ENCODE peak calls at places on chromosomes 5 and 9, in seven cellular contexts. P, S, V, Q, C, K and B are unnamed samples.

GRCh38 chr9:117927354-117927753 is 223.2 kb downstream of the TLR4 start:
- DNase-seq in P (no peak), S (peak; percentile 46), V (no peak), Q (no peak), C (no peak), K (no peak), B (no peak)

GRCh38 chr9:16293610-16294009 is 576.9 kb downstream of the BNC2 start:
- DNase-seq in P (no peak), S (no peak), V (no peak), Q (no peak), C (no peak), K (no peak), B (no peak)

GRCh38 chr9:70297141-70297540 is 38.4 kb downstream of the SMC5 start:
- DNase-seq in P (no peak), S (no peak), V (no peak), Q (no peak), C (no peak), K (no peak), B (no peak)

GRCh38 chr5:33118761-33119415 is 321.9 kb upstream of the TARS1 start:
- DNase-seq in P (no peak), S (no peak), V (no peak), Q (no peak), C (no peak), K (no peak), B (no peak)

GRCh38 chr9:5630038-5630507 is 1.2 kb downstream of the RIC1 start:
- DNase-seq in P (peak; percentile 25), S (no peak), V (no peak), Q (peak; percentile 38), C (no peak), K (no peak), B (no peak)

GRCh38 chr5:43648499-43649124 is 45.6 kb downstream of the NNT start:
- DNase-seq in P (no peak), S (no peak), V (no peak), Q (no peak), C (no peak), K (no peak), B (no peak)

GRCh38 chr5:1734908-1735289 is 64.7 kb downstream of the MRPL36 start:
- DNase-seq in P (no peak), S (peak; percentile 43), V (no peak), Q (no peak), C (no peak), K (no peak), B (no peak)

GRCh38 chr5:80620206-80620605 is 34.2 kb upstream of the MSH3 start:
- DNase-seq in P (no peak), S (no peak), V (no peak), Q (no peak), C (no peak), K (no peak), B (no peak)

GRCh38 chr5:102955463-102955862 is 164.5 kb downstream of the GIN1 start:
- DNase-seq in P (no peak), S (no peak), V (no peak), Q (no peak), C (no peak), K (no peak), B (no peak)

GRCh38 chr5:176735383-176736265 is 74.7 kb upstream of the UNC5A start:
- DNase-seq in P (no peak), S (no peak), V (peak; percentile 42), Q (no peak), C (peak; percentile 33), K (no peak), B (no peak)

GRCh38 chr5:41433552-41434181 is 76.7 kb downstream of the PLCXD3 start:
- DNase-seq in P (no peak), S (peak; percentile 47), V (no peak), Q (peak; percentile 3), C (no peak), K (no peak), B (no peak)

GRCh38 chr5:114924784-114925183 is 244.9 kb downstream of the TRIM36 start:
- DNase-seq in P (no peak), S (no peak), V (no peak), Q (no peak), C (no peak), K (no peak), B (no peak)

GRCh38 chr5:170848033-170848432 is 13.8 kb upstream of the RANBP17 start:
- DNase-seq in P (no peak), S (no peak), V (no peak), Q (no peak), C (no peak), K (no peak), B (no peak)

GRCh38 chr5:178227138-178227659 is 5.4 kb downstream of the PHYKPL start:
- DNase-seq in P (no peak), S (no peak), V (no peak), Q (no peak), C (no peak), K (no peak), B (no peak)

GRCh38 chr5:54644226-54644625 is 126.7 kb downstream of the SNX18 start:
- DNase-seq in P (no peak), S (no peak), V (no peak), Q (no peak), C (no peak), K (no peak), B (no peak)

GRCh38 chr5:150122158-150122510 is 33.5 kb downstream of the PDGFRB start:
- DNase-seq in P (peak; percentile 71), S (peak; percentile 67), V (no peak), Q (peak; percentile 80), C (no peak), K (no peak), B (peak; percentile 55)

GRCh38 chr5:177526791-177527190 is 10.0 kb upstream of the DDX41 start:
- DNase-seq in P (no peak), S (no peak), V (peak; percentile 13), Q (no peak), C (peak; percentile 20), K (no peak), B (no peak)

GRCh38 chr9:117555964-117556629 is 141.2 kb upstream of the ASTN2 start:
- DNase-seq in P (peak; percentile 17), S (peak; percentile 89), V (no peak), Q (peak; percentile 42), C (peak; percentile 59), K (peak; percentile 7), B (peak; percentile 52)

GRCh38 chr5:151906246-151906645 is 18.4 kb downstream of the GLRA1 start:
- DNase-seq in P (no peak), S (no peak), V (no peak), Q (no peak), C (no peak), K (no peak), B (no peak)

GRCh38 chr5:153539983-153540382 is 49.5 kb downstream of the GRIA1 start:
- DNase-seq in P (no peak), S (no peak), V (no peak), Q (no peak), C (no peak), K (no peak), B (no peak)

GRCh38 chr5:75053286-75054109 is 1.1 kb upstream of the GCNT4 start:
- DNase-seq in P (peak; percentile 40), S (peak; percentile 70), V (peak; percentile 71), Q (peak; percentile 11), C (peak; percentile 68), K (no peak), B (peak; percentile 51)

GRCh38 chr5:134097221-134097620 is 17.3 kb upstream of the TCF7 start:
- DNase-seq in P (no peak), S (no peak), V (no peak), Q (no peak), C (no peak), K (no peak), B (no peak)

GRCh38 chr5:134099288-134099872 is 15.1 kb upstream of the TCF7 start:
- DNase-seq in P (no peak), S (no peak), V (no peak), Q (peak; percentile 47), C (no peak), K (no peak), B (no peak)

GRCh38 chr5:134100283-134101011 is 14.0 kb upstream of the TCF7 start:
- DNase-seq in P (no peak), S (peak; percentile 65), V (no peak), Q (no peak), C (no peak), K (peak; percentile 94), B (peak; percentile 41)

GRCh38 chr5:134099939-134100282 is 14.6 kb upstream of the TCF7 start:
- DNase-seq in P (no peak), S (no peak), V (no peak), Q (no peak), C (no peak), K (no peak), B (no peak)

DNA sequence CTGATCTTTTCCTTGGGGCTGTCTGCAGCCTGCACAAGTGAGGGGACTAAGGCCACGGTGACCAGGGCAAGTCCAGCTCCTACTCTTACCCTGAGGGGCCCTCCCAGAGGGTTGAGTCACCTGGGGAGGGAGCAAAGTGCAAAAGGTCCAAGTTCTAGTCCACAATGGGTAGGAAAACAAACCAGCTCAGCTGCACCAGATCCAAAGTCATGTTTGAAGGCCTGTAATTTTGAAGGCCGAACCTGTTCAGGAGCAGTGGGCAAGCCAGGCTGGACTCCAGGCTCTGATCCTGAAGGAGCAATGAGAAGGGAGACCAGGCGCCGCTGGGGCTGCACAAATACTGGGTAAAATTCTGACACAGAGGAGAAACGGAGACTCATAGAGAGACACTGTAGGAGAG is 15.8 kb upstream of the TCF7 start:
- DNase-seq in P (no peak), S (no peak), V (no peak), Q (no peak), C (no peak), K (no peak), B (no peak)
- TF ChIP-seq EP300 in P (no peak), S (no peak), V (no peak), Q (no peak), C (no peak), K (no peak), B (no peak)

GRCh38 chr5:106545325-106545724 is 1125.4 kb downstream of the EFNA5 start:
- DNase-seq in P (no peak), S (no peak), V (no peak), Q (no peak), C (no peak), K (no peak), B (no peak)
- H3K9me3 ChIP-seq in P (peaks cover 36% of the 10 kb centered on the region), S (peaks cover 19% of the 10 kb centered on the region), V (peaks cover 3% of the 10 kb centered on the region), Q (peaks cover 2% of the 10 kb centered on the region), C (no peaks in the 10 kb centered on the region), K (no peaks in the 10 kb centered on the region), B (peaks cover 19% of the 10 kb centered on the region)

GRCh38 chr5:172445866-172446265 is 8.5 kb downstream of the SH3PXD2B start:
- DNase-seq in P (no peak), S (no peak), V (no peak), Q (no peak), C (peak; percentile 69), K (no peak), B (no peak)
- TF ChIP-seq EP300 in P (no peak), S (no peak), V (no peak), Q (no peak), C (no peak), K (no peak), B (no peak)

GRCh38 chr5:60996368-60996767 is 51.4 kb downstream of the NDUFAF2 start:
- DNase-seq in P (no peak), S (no peak), V (no peak), Q (no peak), C (no peak), K (no peak), B (no peak)
- H3K9me3 ChIP-seq in P (peaks cover 2% of the 10 kb centered on the region), S (peaks cover 17% of the 10 kb centered on the region), V (no peaks in the 10 kb centered on the region), Q (peaks cover 9% of the 10 kb centered on the region), C (no peaks in the 10 kb centered on the region), K (peaks cover 12% of the 10 kb centered on the region), B (peaks cover 10% of the 10 kb centered on the region)